ENCODE peak calls at places on chromosome 22, in nine cellular contexts. One of them, this sample, is unnamed.

GRCh38 chr22:43471186-43471585 is 59.4 kb downstream of the MPPED1 start:
- DNase-seq in Peyer's patch: no peak
- DNase-seq in CD8-positive, alpha-beta T cell: no peak
- DNase-seq in adrenal gland: no peak
- DNase-seq in A549: no peak
- DNase-seq in stomach: no peak
- DNase-seq in ovary: no peak
- DNase-seq in HL-60: no peak
- DNase-seq in H9: no peak
- DNase-seq in this sample: no peak

GRCh38 chr22:44214764-44215163 is 34.0 kb downstream of the PARVG start:
- DNase-seq in Peyer's patch: no peak
- DNase-seq in CD8-positive, alpha-beta T cell: no peak
- DNase-seq in adrenal gland: no peak
- DNase-seq in A549: no peak
- DNase-seq in stomach: no peak
- DNase-seq in ovary: no peak
- DNase-seq in HL-60: no peak
- DNase-seq in H9: no peak
- DNase-seq in this sample: no peak

GRCh38 chr22:37431366-37431765 is 4.1 kb upstream of the ELFN2 start:
- DNase-seq in Peyer's patch: no peak
- DNase-seq in CD8-positive, alpha-beta T cell: no peak
- DNase-seq in adrenal gland: no peak
- DNase-seq in A549: no peak
- DNase-seq in stomach: no peak
- DNase-seq in ovary: no peak
- DNase-seq in HL-60: no peak
- DNase-seq in H9: no peak
- DNase-seq in this sample: no peak

GRCh38 chr22:27474711-27475547 is 326.6 kb downstream of the MN1 start:
- DNase-seq in Peyer's patch: no peak
- DNase-seq in CD8-positive, alpha-beta T cell: no peak
- DNase-seq in adrenal gland: peak
- DNase-seq in A549: peak
- DNase-seq in stomach: no peak
- DNase-seq in ovary: peak
- DNase-seq in HL-60: no peak
- DNase-seq in H9: peak
- DNase-seq in this sample: no peak

GRCh38 chr22:20137671-20138416 is 6.2 kb downstream of the ZDHHC8 start:
- DNase-seq in Peyer's patch: no peak
- DNase-seq in CD8-positive, alpha-beta T cell: no peak
- DNase-seq in adrenal gland: no peak
- DNase-seq in A549: no peak
- DNase-seq in stomach: no peak
- DNase-seq in ovary: no peak
- DNase-seq in HL-60: no peak
- DNase-seq in H9: no peak
- DNase-seq in this sample: no peak

GRCh38 chr22:17085277-17086091 is 684 bp downstream of the IL17RA start:
- DNase-seq in Peyer's patch: peak
- DNase-seq in CD8-positive, alpha-beta T cell: peak
- DNase-seq in adrenal gland: peak
- DNase-seq in A549: no peak
- DNase-seq in stomach: peak
- DNase-seq in ovary: peak
- DNase-seq in HL-60: no peak
- DNase-seq in H9: no peak
- DNase-seq in this sample: peak

GRCh38 chr22:22776121-22776520 is 111.5 kb upstream of the IGLL5 start:
- DNase-seq in Peyer's patch: no peak
- DNase-seq in CD8-positive, alpha-beta T cell: no peak
- DNase-seq in adrenal gland: no peak
- DNase-seq in A549: no peak
- DNase-seq in stomach: no peak
- DNase-seq in ovary: no peak
- DNase-seq in HL-60: no peak
- DNase-seq in H9: no peak
- DNase-seq in this sample: no peak

GRCh38 chr22:35540600-35541253 is at the start of gene RASD2:
- DNase-seq in Peyer's patch: peak
- DNase-seq in CD8-positive, alpha-beta T cell: peak
- DNase-seq in adrenal gland: peak
- DNase-seq in A549: peak
- DNase-seq in stomach: no peak
- DNase-seq in ovary: no peak
- DNase-seq in HL-60: no peak
- DNase-seq in H9: peak
- DNase-seq in this sample: peak

GRCh38 chr22:36026741-36027140 is 1.9 kb downstream of the RBFOX2 start:
- DNase-seq in Peyer's patch: no peak
- DNase-seq in CD8-positive, alpha-beta T cell: no peak
- DNase-seq in adrenal gland: no peak
- DNase-seq in A549: no peak
- DNase-seq in stomach: no peak
- DNase-seq in ovary: no peak
- DNase-seq in HL-60: no peak
- DNase-seq in H9: no peak
- DNase-seq in this sample: no peak

GRCh38 chr22:37080438-37080837 is 28.9 kb downstream of the KCTD17 start:
- DNase-seq in Peyer's patch: no peak
- DNase-seq in CD8-positive, alpha-beta T cell: no peak
- DNase-seq in adrenal gland: no peak
- DNase-seq in A549: no peak
- DNase-seq in stomach: no peak
- DNase-seq in ovary: no peak
- DNase-seq in HL-60: no peak
- DNase-seq in H9: no peak
- DNase-seq in this sample: no peak

GRCh38 chr22:29480512-29481264 is 670 bp downstream of the NEFH start:
- DNase-seq in Peyer's patch: no peak
- DNase-seq in CD8-positive, alpha-beta T cell: peak
- DNase-seq in adrenal gland: peak
- DNase-seq in A549: no peak
- DNase-seq in stomach: no peak
- DNase-seq in ovary: peak
- DNase-seq in HL-60: peak
- DNase-seq in H9: peak
- DNase-seq in this sample: no peak

GRCh38 chr22:19869497-19870152 is 15.0 kb upstream of the GNB1L start:
- DNase-seq in Peyer's patch: peak
- DNase-seq in CD8-positive, alpha-beta T cell: no peak
- DNase-seq in adrenal gland: no peak
- DNase-seq in A549: no peak
- DNase-seq in stomach: no peak
- DNase-seq in ovary: peak
- DNase-seq in HL-60: no peak
- DNase-seq in H9: no peak
- DNase-seq in this sample: peak

GRCh38 chr22:28029201-28029948 is 110.3 kb upstream of the PITPNB start:
- DNase-seq in Peyer's patch: no peak
- DNase-seq in CD8-positive, alpha-beta T cell: no peak
- DNase-seq in adrenal gland: peak
- DNase-seq in A549: no peak
- DNase-seq in stomach: peak
- DNase-seq in ovary: no peak
- DNase-seq in HL-60: no peak
- DNase-seq in H9: no peak
- DNase-seq in this sample: peak

GRCh38 chr22:45638834-45639746 is 32.5 kb upstream of the ATXN10 start:
- DNase-seq in Peyer's patch: peak
- DNase-seq in CD8-positive, alpha-beta T cell: no peak
- DNase-seq in adrenal gland: peak
- DNase-seq in A549: peak
- DNase-seq in stomach: peak
- DNase-seq in ovary: no peak
- DNase-seq in HL-60: peak
- DNase-seq in H9: no peak
- DNase-seq in this sample: peak

GRCh38 chr22:33785283-33785991 is 134.8 kb downstream of the LARGE1 start:
- DNase-seq in Peyer's patch: no peak
- DNase-seq in CD8-positive, alpha-beta T cell: no peak
- DNase-seq in adrenal gland: no peak
- DNase-seq in A549: no peak
- DNase-seq in stomach: no peak
- DNase-seq in ovary: no peak
- DNase-seq in HL-60: no peak
- DNase-seq in H9: no peak
- DNase-seq in this sample: no peak

GRCh38 chr22:29291215-29291614 is 15.2 kb upstream of the GAS2L1 start:
- DNase-seq in Peyer's patch: no peak
- DNase-seq in CD8-positive, alpha-beta T cell: no peak
- DNase-seq in adrenal gland: no peak
- DNase-seq in A549: no peak
- DNase-seq in stomach: no peak
- DNase-seq in ovary: no peak
- DNase-seq in HL-60: no peak
- DNase-seq in H9: no peak
- DNase-seq in this sample: no peak

GRCh38 chr22:28181332-28181731 is 262.3 kb upstream of the PITPNB start:
- DNase-seq in Peyer's patch: no peak
- DNase-seq in CD8-positive, alpha-beta T cell: no peak
- DNase-seq in adrenal gland: no peak
- DNase-seq in A549: no peak
- DNase-seq in stomach: no peak
- DNase-seq in ovary: no peak
- DNase-seq in HL-60: no peak
- DNase-seq in H9: no peak
- DNase-seq in this sample: no peak

GRCh38 chr22:22938672-22939536 is 51.3 kb downstream of the IGLL5 start:
- DNase-seq in Peyer's patch: peak
- DNase-seq in CD8-positive, alpha-beta T cell: no peak
- DNase-seq in adrenal gland: peak
- DNase-seq in A549: no peak
- DNase-seq in stomach: no peak
- DNase-seq in ovary: peak
- DNase-seq in HL-60: no peak
- DNase-seq in H9: no peak
- DNase-seq in this sample: no peak

GRCh38 chr22:19840955-19841640 is 13.6 kb downstream of the GNB1L start:
- DNase-seq in Peyer's patch: no peak
- DNase-seq in CD8-positive, alpha-beta T cell: no peak
- DNase-seq in adrenal gland: no peak
- DNase-seq in A549: no peak
- DNase-seq in stomach: no peak
- DNase-seq in ovary: no peak
- DNase-seq in HL-60: no peak
- DNase-seq in H9: no peak
- DNase-seq in this sample: no peak

GRCh38 chr22:47808236-47808845 is 1045.9 kb downstream of the TBC1D22A start:
- DNase-seq in Peyer's patch: no peak
- DNase-seq in CD8-positive, alpha-beta T cell: no peak
- DNase-seq in adrenal gland: no peak
- DNase-seq in A549: no peak
- DNase-seq in stomach: no peak
- DNase-seq in ovary: no peak
- DNase-seq in HL-60: no peak
- DNase-seq in H9: no peak
- DNase-seq in this sample: no peak

GRCh38 chr22:46736705-46737104 is 1.3 kb downstream of the CERK start:
- DNase-seq in Peyer's patch: no peak
- DNase-seq in CD8-positive, alpha-beta T cell: no peak
- DNase-seq in adrenal gland: no peak
- DNase-seq in A549: no peak
- DNase-seq in stomach: no peak
- DNase-seq in ovary: no peak
- DNase-seq in HL-60: no peak
- DNase-seq in H9: no peak
- DNase-seq in this sample: peak
- H3K27ac ChIP-seq in Peyer's patch: peak
- H3K27ac ChIP-seq in CD8-positive, alpha-beta T cell: peak
- H3K27ac ChIP-seq in adrenal gland: no peak
- H3K27ac ChIP-seq in A549: no peak
- H3K27ac ChIP-seq in stomach: peak
- H3K27ac ChIP-seq in ovary: peak
- H3K27ac ChIP-seq in HL-60: peak
- H3K27ac ChIP-seq in H9: no peak
- H3K27ac ChIP-seq in this sample: peak

DNA sequence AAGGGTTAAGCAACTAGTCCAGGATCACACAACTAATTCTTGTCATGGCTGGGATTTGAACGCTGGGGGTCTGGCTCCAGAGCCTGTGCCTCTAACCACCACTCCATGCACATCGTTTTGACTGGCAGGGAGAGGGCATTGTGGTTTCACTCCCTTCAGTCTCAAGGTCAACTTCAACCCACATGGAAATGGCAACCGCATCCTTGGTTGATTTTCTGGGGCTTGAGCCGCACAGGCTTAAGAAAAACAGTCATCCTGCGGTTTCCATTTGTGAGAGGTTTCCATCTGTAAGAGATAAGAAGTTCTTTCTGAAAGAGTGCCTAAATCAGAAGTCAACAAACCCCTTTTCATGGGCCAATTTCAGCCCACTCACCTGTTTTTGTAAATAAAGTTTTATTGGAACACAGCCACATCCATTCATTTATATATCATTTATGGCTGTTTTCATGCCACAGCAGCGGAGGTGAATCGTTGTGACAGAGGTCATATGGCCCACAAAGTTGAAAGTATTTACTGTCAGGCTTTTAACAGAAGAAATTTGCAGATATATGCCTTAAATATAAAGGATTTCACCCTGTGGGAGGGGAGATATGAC is 65.7 kb downstream of the SGSM1 start:
- DNase-seq in Peyer's patch: no peak
- DNase-seq in CD8-positive, alpha-beta T cell: no peak
- DNase-seq in adrenal gland: no peak
- DNase-seq in A549: no peak
- DNase-seq in stomach: no peak
- DNase-seq in ovary: no peak
- DNase-seq in HL-60: peak
- DNase-seq in H9: no peak
- DNase-seq in this sample: no peak
- H3K27ac ChIP-seq in Peyer's patch: no peak
- H3K27ac ChIP-seq in CD8-positive, alpha-beta T cell: no peak
- H3K27ac ChIP-seq in adrenal gland: no peak
- H3K27ac ChIP-seq in A549: no peak
- H3K27ac ChIP-seq in stomach: no peak
- H3K27ac ChIP-seq in ovary: no peak
- H3K27ac ChIP-seq in HL-60: no peak
- H3K27ac ChIP-seq in H9: no peak
- H3K27ac ChIP-seq in this sample: no peak

GRCh38 chr22:32058656-32059280 is 15.7 kb downstream of the SLC5A1 start:
- DNase-seq in Peyer's patch: no peak
- DNase-seq in CD8-positive, alpha-beta T cell: no peak
- DNase-seq in adrenal gland: no peak
- DNase-seq in A549: no peak
- DNase-seq in stomach: no peak
- DNase-seq in ovary: no peak
- DNase-seq in HL-60: no peak
- DNase-seq in H9: no peak
- DNase-seq in this sample: no peak
- H3K27ac ChIP-seq in Peyer's patch: no peak
- H3K27ac ChIP-seq in CD8-positive, alpha-beta T cell: no peak
- H3K27ac ChIP-seq in adrenal gland: no peak
- H3K27ac ChIP-seq in A549: no peak
- H3K27ac ChIP-seq in stomach: no peak
- H3K27ac ChIP-seq in ovary: no peak
- H3K27ac ChIP-seq in HL-60: no peak
- H3K27ac ChIP-seq in H9: no peak
- H3K27ac ChIP-seq in this sample: no peak

DNA sequence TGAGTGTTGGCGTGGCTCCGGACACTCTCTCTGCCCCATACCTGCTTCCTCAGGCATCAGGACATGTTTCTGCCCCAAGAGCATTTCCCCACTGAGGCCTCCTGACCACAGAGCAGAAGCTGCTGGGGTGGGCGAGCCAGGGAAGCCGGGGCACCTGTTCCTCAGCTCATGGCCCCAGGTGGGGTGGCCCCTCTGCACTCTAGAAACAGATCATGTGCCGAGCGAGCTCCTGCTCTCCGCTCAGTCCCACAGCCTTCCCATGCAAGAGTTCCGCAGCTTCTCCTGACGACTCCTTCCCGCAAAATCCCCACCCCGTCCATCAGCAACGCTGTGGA is 22.4 kb upstream of the PANX2 start:
- DNase-seq in Peyer's patch: no peak
- DNase-seq in CD8-positive, alpha-beta T cell: no peak
- DNase-seq in adrenal gland: no peak
- DNase-seq in A549: no peak
- DNase-seq in stomach: no peak
- DNase-seq in ovary: no peak
- DNase-seq in HL-60: no peak
- DNase-seq in H9: no peak
- DNase-seq in this sample: no peak
- H3K27ac ChIP-seq in Peyer's patch: no peak
- H3K27ac ChIP-seq in CD8-positive, alpha-beta T cell: no peak
- H3K27ac ChIP-seq in adrenal gland: no peak
- H3K27ac ChIP-seq in A549: no peak
- H3K27ac ChIP-seq in stomach: no peak
- H3K27ac ChIP-seq in ovary: no peak
- H3K27ac ChIP-seq in HL-60: peak
- H3K27ac ChIP-seq in H9: no peak
- H3K27ac ChIP-seq in this sample: no peak